ENCODE peak calls at places on chromosomes 1 and 21, in six cellular contexts. G, Q, F, N, H and U are unnamed samples.

GRCh38 chr21:36820176-36821031 is 121.5 kb downstream of the SIM2 start:
- DNase-seq in N (no peak), H (no peak), Q (peak; percentile 71), G (peak; percentile 84), F (no peak), U (no peak)

GRCh38 chr1:218480691-218481099 is 135.6 kb downstream of the TGFB2 start:
- DNase-seq in G (no peak), H (no peak), N (peak; percentile 80), F (no peak), Q (no peak), U (no peak)

GRCh38 chr1:159831696-159832225 is 5.1 kb downstream of the SLAMF8 start:
- DNase-seq in H (no peak), G (no peak), N (no peak), Q (no peak), F (no peak), U (no peak)

GRCh38 chr1:240462766-240463410 is 149.1 kb downstream of the GREM2 start:
- DNase-seq in Q (no peak), N (peak; percentile 47), H (no peak), F (no peak), G (no peak), U (no peak)

GRCh38 chr1:220370041-220370700 is 97.9 kb upstream of the RAB3GAP2 start:
- DNase-seq in F (no peak), Q (peak; percentile 22), N (peak; percentile 94), H (no peak), G (no peak), U (no peak)

GRCh38 chr1:60972841-60973364 is 109.5 kb upstream of the NFIA start:
- DNase-seq in G (no peak), N (peak; percentile 89), H (no peak), F (no peak), Q (no peak), U (no peak)

GRCh38 chr1:43530483-43531452 is at the start of gene PTPRF:
- DNase-seq in F (peak; percentile 34), N (peak; percentile 18), H (peak; percentile 23), G (peak; percentile 74), Q (peak; percentile 80), U (peak; percentile 76)

GRCh38 chr21:35111531-35111930 is 62.4 kb upstream of the RUNX1 start:
- DNase-seq in Q (no peak), H (no peak), N (no peak), G (no peak), F (no peak), U (no peak)

GRCh38 chr21:44987886-44988606 is 48.2 kb downstream of the SLX9 start:
- DNase-seq in F (no peak), Q (no peak), N (no peak), H (no peak), G (no peak), U (no peak)

GRCh38 chr1:162145280-162145965 is 75.9 kb downstream of the NOS1AP start:
- DNase-seq in H (no peak), Q (peak; percentile 35), G (no peak), F (no peak), N (no peak), U (no peak)

GRCh38 chr1:209749660-209750059 is 6.2 kb upstream of the TRAF3IP3 start:
- DNase-seq in F (no peak), G (no peak), Q (no peak), N (no peak), H (no peak), U (no peak)

GRCh38 chr1:161068306-161069200 is 1.1 kb downstream of the ARHGAP30 start:
- DNase-seq in Q (no peak), N (no peak), G (no peak), F (peak; percentile 89), H (peak; percentile 84), U (no peak)

GRCh38 chr1:31482478-31483011 is 69.5 kb downstream of the SERINC2 start:
- DNase-seq in N (no peak), H (no peak), F (no peak), G (no peak), Q (no peak), U (no peak)

GRCh38 chr1:53295746-53296722 is 31.8 kb downstream of the LRP8 start:
- DNase-seq in H (no peak), N (no peak), F (no peak), G (no peak), Q (peak; percentile 45), U (no peak)

GRCh38 chr1:204445860-204446412 is 34.3 kb upstream of the PPP1R15B start:
- DNase-seq in G (peak; percentile 92), Q (peak; percentile 64), H (peak; percentile 71), F (peak; percentile 53), N (no peak), U (peak; percentile 90)

GRCh38 chr21:44869860-44870747 is 3.4 kb downstream of the PTTG1IP start:
- DNase-seq in H (no peak), Q (no peak), F (no peak), N (peak; percentile 95), G (no peak), U (no peak)

GRCh38 chr1:200779326-200779725 is 40.6 kb downstream of the CAMSAP2 start:
- DNase-seq in Q (no peak), H (no peak), G (no peak), F (no peak), N (no peak), U (no peak)

GRCh38 chr1:94000531-94001282 is 91.5 kb upstream of the GCLM start:
- DNase-seq in F (no peak), Q (no peak), G (no peak), N (no peak), H (no peak), U (no peak)

GRCh38 chr1:46087891-46088290 is 44.5 kb downstream of the PIK3R3 start:
- DNase-seq in G (no peak), Q (no peak), H (no peak), F (no peak), N (peak; percentile 58), U (no peak)

GRCh38 chr1:145889722-145890121 is 4.1 kb upstream of the ANKRD35 start:
- DNase-seq in G (no peak), H (no peak), N (no peak), F (no peak), Q (no peak), U (no peak)

DNA sequence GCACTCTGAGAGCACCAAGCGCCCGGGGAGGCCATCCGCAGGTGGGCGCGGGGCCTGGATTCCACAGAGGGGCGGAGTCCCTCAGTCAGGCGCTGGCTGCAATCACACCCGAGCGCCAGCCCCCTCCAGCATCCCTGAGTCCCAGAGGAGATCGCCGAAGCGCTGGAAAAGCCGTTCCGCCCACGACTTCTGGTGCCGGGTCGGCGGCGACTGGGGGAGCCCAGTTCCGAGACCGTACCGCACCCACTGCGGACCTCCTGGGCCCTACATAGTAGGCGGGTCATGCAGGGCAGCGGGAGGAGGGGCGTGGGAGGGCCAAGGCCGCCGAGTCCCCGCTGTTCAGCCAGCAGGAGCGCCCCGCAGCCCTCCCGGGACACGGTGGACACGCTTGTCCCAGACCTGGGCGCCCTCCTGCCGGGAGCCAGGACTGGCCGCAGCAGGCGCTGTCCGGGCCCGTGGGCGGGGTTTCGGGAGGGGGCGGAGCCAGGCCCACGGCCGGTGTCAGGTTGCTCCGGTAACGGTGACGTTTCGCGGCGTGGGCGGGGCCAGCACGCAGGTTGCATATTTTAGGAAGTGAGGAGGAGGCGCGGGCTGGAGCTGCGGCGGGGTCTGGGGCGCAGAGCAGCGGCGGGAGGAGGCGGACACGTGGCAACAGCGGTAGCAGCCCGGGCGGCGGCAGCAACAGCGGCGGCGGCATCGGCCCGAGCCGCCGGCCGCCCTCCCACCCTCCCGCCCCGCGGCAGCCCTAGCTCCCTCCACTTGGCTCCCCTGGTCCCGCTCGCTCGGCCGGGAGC is at the start of gene ATP1A1:
- DNase-seq in H (peak; percentile 96), F (peak; percentile 96), G (peak; percentile 98), N (peak; percentile 84), Q (peak; percentile 100), U (peak; percentile 99)
- TF ChIP-seq CTCF in H (peak; percentile 17), F (no peak), G (no peak), N (no peak), Q (no peak), U (no peak)

GRCh38 chr1:147225193-147225730 is at the start of gene FMO5:
- DNase-seq in Q (peak; percentile 49), H (peak; percentile 66), F (peak; percentile 58), G (peak; percentile 67), N (peak; percentile 71), U (peak; percentile 46)
- TF ChIP-seq CTCF in Q (no peak), H (peak; percentile 22), F (no peak), G (no peak), N (no peak), U (no peak)

GRCh38 chr1:25590096-25590824 is 26.3 kb upstream of the MAN1C1 start:
- DNase-seq in Q (no peak), H (no peak), G (no peak), N (peak; percentile 40), F (no peak), U (no peak)
- TF ChIP-seq CTCF in Q (no peak), H (peak; percentile 30), G (no peak), N (no peak), F (no peak), U (no peak)

GRCh38 chr1:32540589-32540988 is 1.4 kb downstream of the ZBTB8A start:
- DNase-seq in G (no peak), H (no peak), F (no peak), Q (no peak), N (no peak), U (no peak)

GRCh38 chr1:32539584-32540571 is 651 bp downstream of the ZBTB8A start:
- DNase-seq in G (peak; percentile 54), H (peak; percentile 11), Q (peak; percentile 69), N (peak; percentile 62), F (no peak), U (peak; percentile 52)

GRCh38 chr1:32541064-32541566 is 1.9 kb downstream of the ZBTB8A start:
- DNase-seq in G (no peak), Q (no peak), F (no peak), H (no peak), N (no peak), U (no peak)

GRCh38 chr1:32536764-32537163 is 2.5 kb upstream of the ZBTB8A start:
- DNase-seq in N (no peak), F (no peak), Q (no peak), G (no peak), H (no peak), U (no peak)

DNA sequence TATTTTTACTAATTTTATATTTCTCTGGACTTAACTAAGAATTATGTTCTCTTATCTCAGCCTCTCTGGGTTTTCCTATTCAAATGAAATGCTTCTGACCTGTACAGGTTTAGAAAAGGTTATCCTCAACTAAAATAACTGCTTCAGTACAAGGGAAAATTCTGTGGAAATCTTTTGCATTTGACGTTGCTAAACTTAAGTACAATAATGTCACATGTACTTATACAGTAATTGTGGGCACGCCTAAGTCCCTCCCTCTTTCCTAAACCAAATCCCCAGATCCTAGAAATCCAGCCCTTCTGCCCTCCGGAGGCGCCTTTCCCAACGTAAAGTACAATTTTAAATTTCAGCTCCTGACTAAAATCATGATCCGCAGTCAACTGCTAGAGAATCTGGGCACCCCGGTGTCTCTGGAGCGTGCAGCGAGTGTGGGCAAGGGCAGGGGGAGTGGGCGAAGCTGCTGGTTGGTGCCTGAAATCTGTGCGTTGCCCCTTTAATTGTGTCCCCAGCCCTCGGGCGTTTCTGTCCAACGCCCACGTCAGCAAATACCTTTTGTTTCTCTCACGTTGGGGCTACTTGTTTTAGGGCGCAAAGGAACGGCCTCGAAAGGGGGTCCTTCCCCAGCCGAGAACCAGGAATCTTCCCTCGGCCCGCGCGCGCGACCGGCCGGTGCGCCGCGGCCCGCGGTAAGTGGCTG is at the start of gene ZBTB8A:
- DNase-seq in G (peak; percentile 54), H (peak; percentile 5), F (no peak), N (peak; percentile 71), Q (peak; percentile 48), U (peak; percentile 28)
- TF ChIP-seq CTCF in G (no peak), H (no peak), F (no peak), N (no peak), Q (no peak), U (no peak)

GRCh38 chr1:1196431-1197187 is 9.8 kb downstream of the TNFRSF18 start:
- DNase-seq in Q (peak; percentile 3), H (no peak), N (no peak), F (peak; percentile 12), G (peak; percentile 8), U (peak; percentile 5)
- TF ChIP-seq CTCF in Q (no peak), H (no peak), N (no peak), F (no peak), G (no peak), U (no peak)

GRCh38 chr1:26692211-26692792 is 3.5 kb upstream of the ARID1A start:
- DNase-seq in N (peak; percentile 91), H (peak; percentile 94), G (peak; percentile 75), Q (peak; percentile 71), F (peak; percentile 91), U (peak; percentile 66)
- TF ChIP-seq CTCF in N (no peak), H (peak; percentile 62), G (no peak), Q (no peak), F (no peak), U (no peak)